ENCODE peak calls at places on chromosomes 11 and 22, in ten cellular contexts. X, F, K, T, A, S, O, L, J and D are unnamed samples.
A peak's percentile ranks its signal among the peaks of the same experiment; 100 is the strongest.

GRCh38 chr11:64459016-64459415 is 100.1 kb downstream of the RPS6KA4 start:
- DNase-seq in X (no peak), F (no peak), K (no peak), T (no peak), A (no peak), S (no peak), O (no peak), L (no peak), J (no peak), D (no peak)

GRCh38 chr11:96358321-96358720 is 15.3 kb upstream of the MAML2 start:
- DNase-seq in X (no peak), F (no peak), K (no peak), T (no peak), A (no peak), S (no peak), O (no peak), L (no peak), J (no peak), D (no peak)

GRCh38 chr11:16987205-16987568 is 27.0 kb downstream of the PLEKHA7 start:
- DNase-seq in X (no peak), F (no peak), K (no peak), T (no peak), A (peak; percentile 13), S (peak; percentile 48), O (no peak), L (no peak), J (no peak), D (no peak)

GRCh38 chr11:134374171-134374570 is 37.9 kb downstream of the B3GAT1 start:
- DNase-seq in X (no peak), F (no peak), K (no peak), T (no peak), A (no peak), S (no peak), O (no peak), L (no peak), J (no peak), D (no peak)

GRCh38 chr11:111454561-111455192 is 57.5 kb downstream of the BTG4 start:
- DNase-seq in X (no peak), F (peak; percentile 30), K (no peak), T (peak; percentile 48), A (peak; percentile 49), S (peak; percentile 69), O (peak; percentile 55), L (peak; percentile 61), J (peak; percentile 30), D (peak; percentile 36)

GRCh38 chr11:117180020-117180419 is 1.5 kb downstream of the SIDT2 start:
- DNase-seq in X (no peak), F (peak; percentile 66), K (no peak), T (no peak), A (no peak), S (peak; percentile 41), O (no peak), L (no peak), J (no peak), D (no peak)

GRCh38 chr11:38160433-38160832 is 1562.4 kb upstream of the RAG2 start:
- DNase-seq in X (no peak), F (no peak), K (no peak), T (no peak), A (no peak), S (no peak), O (peak; percentile 7), L (no peak), J (no peak), D (no peak)

GRCh38 chr11:114416441-114416928 is 16.0 kb downstream of the RBM7 start:
- DNase-seq in X (no peak), F (no peak), K (no peak), T (no peak), A (no peak), S (no peak), O (peak; percentile 78), L (no peak), J (no peak), D (no peak)

GRCh38 chr22:43845981-43846380 is 16.3 kb downstream of the SULT4A1 start:
- DNase-seq in X (no peak), F (no peak), K (no peak), T (no peak), A (no peak), S (peak; percentile 55), O (no peak), L (no peak), J (no peak), D (no peak)

GRCh38 chr11:73306069-73306468 is 2.0 kb upstream of the ARHGEF17 start:
- DNase-seq in X (no peak), F (no peak), K (no peak), T (no peak), A (no peak), S (no peak), O (no peak), L (no peak), J (no peak), D (no peak)

GRCh38 chr11:132099692-132100091 is 729.3 kb downstream of the NTM start:
- DNase-seq in X (no peak), F (peak; percentile 29), K (no peak), T (no peak), A (no peak), S (peak; percentile 40), O (no peak), L (no peak), J (no peak), D (no peak)

GRCh38 chr11:23124996-23125395 is 264.7 kb upstream of the CCDC179 start:
- DNase-seq in X (no peak), F (no peak), K (no peak), T (no peak), A (no peak), S (no peak), O (no peak), L (no peak), J (no peak), D (no peak)

GRCh38 chr11:22830082-22830414 is 447 bp upstream of the SVIP start:
- DNase-seq in X (no peak), F (no peak), K (no peak), T (no peak), A (no peak), S (no peak), O (no peak), L (no peak), J (no peak), D (no peak)

GRCh38 chr11:36162909-36163434 is 126.3 kb downstream of the COMMD9 start:
- DNase-seq in X (no peak), F (no peak), K (no peak), T (no peak), A (no peak), S (peak; percentile 34), O (no peak), L (no peak), J (no peak), D (no peak)